ENCODE peak calls at places on chromosome 2, in nine cellular contexts. A, K, C, N, M, X, W, B and P are unnamed samples.
A peak's percentile ranks its signal among the peaks of the same experiment; 100 is the strongest.

GRCh38 chr2:45264227-45265225 is 255.3 kb upstream of the SIX2 start:
- DNase-seq in B (no peak), X (no peak), A (no peak), K (no peak), C (no peak), N (peak; percentile 23), M (peak; percentile 7), W (peak; percentile 22), P (no peak)

GRCh38 chr2:61910603-61911002 is 5.1 kb downstream of the COMMD1 start:
- DNase-seq in C (no peak), N (no peak), A (no peak), M (no peak), K (no peak), B (no peak), X (no peak), W (peak; percentile 42), P (no peak)

GRCh38 chr2:207086136-207086535 is 79.6 kb downstream of the KLF7 start:
- DNase-seq in N (no peak), C (no peak), B (no peak), K (no peak), A (no peak), W (no peak), M (no peak), X (no peak), P (no peak)

GRCh38 chr2:127165539-127165935 is 54.6 kb downstream of the CYP27C1 start:
- DNase-seq in A (no peak), B (peak; percentile 30), N (no peak), C (peak; percentile 81), X (no peak), K (no peak), M (no peak), W (no peak), P (no peak)

GRCh38 chr2:42567389-42567788 is 1.0 kb upstream of the MTA3 start:
- DNase-seq in B (no peak), A (no peak), K (no peak), C (no peak), W (no peak), X (no peak), N (peak; percentile 46), M (no peak), P (no peak)

GRCh38 chr2:50529600-50530218 is 502.2 kb downstream of the NRXN1 start:
- DNase-seq in K (peak; percentile 14), B (no peak), X (peak; percentile 26), N (peak; percentile 54), W (peak; percentile 45), A (peak; percentile 3), M (peak; percentile 39), C (no peak), P (no peak)

GRCh38 chr2:220786216-220786615 is 785.9 kb downstream of the EPHA4 start:
- DNase-seq in W (no peak), N (no peak), A (no peak), X (no peak), K (no peak), M (no peak), C (no peak), B (no peak), P (no peak)

GRCh38 chr2:71725836-71726235 is 272.5 kb downstream of the DYSF start:
- DNase-seq in M (no peak), B (no peak), K (no peak), A (no peak), X (no peak), C (no peak), W (no peak), N (no peak), P (no peak)

GRCh38 chr2:238525990-238526389 is 99.3 kb downstream of the ASB1 start:
- DNase-seq in W (no peak), M (no peak), C (no peak), N (no peak), A (no peak), X (no peak), B (no peak), K (no peak), P (peak; percentile 62)

GRCh38 chr2:234164499-234165409 is 114.3 kb downstream of the SPP2 start:
- DNase-seq in N (no peak), A (no peak), C (no peak), M (peak; percentile 49), X (no peak), W (no peak), K (peak; percentile 80), B (no peak), P (peak; percentile 49)

GRCh38 chr2:240637116-240637900 is 12.0 kb downstream of the GPR35 start:
- DNase-seq in K (no peak), C (peak; percentile 78), A (no peak), W (no peak), M (no peak), X (no peak), B (peak; percentile 54), N (no peak), P (peak; percentile 52)

GRCh38 chr2:239343460-239343859 is 57.4 kb downstream of the HDAC4 start:
- DNase-seq in A (no peak), C (no peak), W (no peak), B (no peak), M (no peak), X (no peak), K (no peak), N (no peak), P (peak; percentile 60)

GRCh38 chr2:43942001-43942400 is 53.8 kb downstream of the LRPPRC start:
- DNase-seq in W (no peak), N (no peak), C (no peak), M (no peak), K (no peak), X (no peak), A (no peak), B (no peak), P (no peak)

GRCh38 chr2:181072486-181072885 is 92.1 kb downstream of the UBE2E3 start:
- DNase-seq in B (no peak), N (peak; percentile 23), W (no peak), X (no peak), K (no peak), M (no peak), C (no peak), A (no peak), P (no peak)

GRCh38 chr2:74602553-74603281 is 45.4 kb downstream of the M1AP start:
- DNase-seq in B (no peak), A (no peak), M (peak; percentile 47), N (peak; percentile 32), C (no peak), W (no peak), K (no peak), X (no peak), P (no peak)